ENCODE peak calls at places on chromosomes 1 and 21, in four cellular contexts. P, U, E and K are unnamed samples.

GRCh38 chr1:159071970-159072582 is 4.5 kb downstream of the AIM2 start:
- DNase-seq in E (no peak), U (peak), P (no peak), K (no peak)

GRCh38 chr1:58926177-58926576 is 142.3 kb upstream of the JUN start:
- DNase-seq in U (no peak), E (no peak), P (no peak), K (no peak)

GRCh38 chr1:162753001-162753658 is 37.4 kb upstream of the HSD17B7 start:
- DNase-seq in P (no peak), E (no peak), U (no peak), K (no peak)

GRCh38 chr1:101140041-101140718 is 96.6 kb upstream of the S1PR1 start:
- DNase-seq in P (no peak), U (no peak), E (no peak), K (no peak)

GRCh38 chr21:26332873-26333272 is 162.3 kb upstream of the APP start:
- DNase-seq in P (no peak), U (no peak), E (no peak), K (no peak)

GRCh38 chr1:14598498-14599172 is at the start of gene KAZN:
- DNase-seq in U (no peak), P (no peak), E (no peak), K (no peak)

GRCh38 chr1:189616893-189617292 is 860.8 kb downstream of the BRINP3 start:
- DNase-seq in P (no peak), E (no peak), U (no peak), K (no peak)

GRCh38 chr21:39048064-39048463 is 135.2 kb downstream of the PSMG1 start:
- DNase-seq in P (no peak), E (no peak), U (no peak), K (no peak)

GRCh38 chr21:16912075-16912474 is 600.8 kb upstream of the CXADR start:
- DNase-seq in P (no peak), E (no peak), U (no peak), K (no peak)

GRCh38 chr1:232769718-232770117 is 35.5 kb upstream of the MAP10 start:
- DNase-seq in U (no peak), E (no peak), P (no peak), K (no peak)

GRCh38 chr1:78319603-78320002 is 171.2 kb upstream of the PTGFR start:
- DNase-seq in U (no peak), P (no peak), E (no peak), K (no peak)

GRCh38 chr1:221961532-221962292 is 219.8 kb upstream of the DUSP10 start:
- DNase-seq in E (no peak), U (no peak), P (peak), K (no peak)

GRCh38 chr21:15430023-15430422 is 299.8 kb upstream of the USP25 start:
- DNase-seq in U (no peak), P (no peak), E (no peak), K (no peak)

GRCh38 chr1:195939844-195940243 is 668.4 kb downstream of the KCNT2 start:
- DNase-seq in E (no peak), P (no peak), U (no peak), K (no peak)

GRCh38 chr21:45543371-45543709 is 1.1 kb upstream of the SLC19A1 start:
- DNase-seq in U (no peak), P (no peak), E (peak), K (no peak)

GRCh38 chr1:7616076-7616833 is 154.8 kb upstream of the VAMP3 start:
- DNase-seq in U (no peak), P (peak), E (peak), K (no peak)

GRCh38 chr1:203682401-203683383 is 56.1 kb downstream of the ATP2B4 start:
- DNase-seq in E (no peak), U (peak), P (peak), K (peak)

GRCh38 chr1:5393146-5393545 is 599.1 kb downstream of the NPHP4 start:
- DNase-seq in U (no peak), P (no peak), E (peak), K (no peak)

GRCh38 chr1:23371987-23372386 is 2.4 kb upstream of the ZNF436 start:
- DNase-seq in E (peak), P (no peak), U (no peak), K (no peak)

GRCh38 chr1:9350011-9350907 is 57.6 kb downstream of the SPSB1 start:
- DNase-seq in E (peak), P (no peak), U (no peak), K (no peak)

GRCh38 chr1:171742577-171742922 is 685 bp upstream of the VAMP4 start:
- DNase-seq in P (peak), U (no peak), E (no peak), K (no peak)

GRCh38 chr1:109979489-109980091 is 5.0 kb upstream of the AHCYL1 start:
- DNase-seq in U (no peak), P (no peak), E (no peak), K (no peak)

GRCh38 chr1:208053661-208054060 is 142.7 kb upstream of the CD34 start:
- DNase-seq in U (no peak), E (peak), P (no peak), K (no peak)

GRCh38 chr1:150151291-150152181 is 1.8 kb downstream of the PLEKHO1 start:
- DNase-seq in E (no peak), P (peak), U (peak), K (peak)

GRCh38 chr1:47191940-47192457 is 2.2 kb upstream of the PDZK1IP1 start:
- DNase-seq in P (no peak), U (no peak), E (peak), K (no peak)